ENCODE peak calls at places on chromosomes 5 and 9, in five cellular contexts. One of them, this sample, is unnamed.

GRCh38 chr9:34454571-34455065 is 3.8 kb downstream of the FAM219A start:
- DNase-seq in GM13977: no peak
- DNase-seq in GM10248: no peak
- DNase-seq in astrocyte: peak
- DNase-seq in endothelial cell: no peak
- DNase-seq in this sample: no peak

GRCh38 chr5:54912021-54912420 is 73.4 kb downstream of the ESM1 start:
- DNase-seq in GM13977: no peak
- DNase-seq in GM10248: no peak
- DNase-seq in astrocyte: no peak
- DNase-seq in endothelial cell: no peak
- DNase-seq in this sample: no peak

GRCh38 chr9:138094028-138094427 is 216.4 kb downstream of the CACNA1B start:
- DNase-seq in GM13977: no peak
- DNase-seq in GM10248: no peak
- DNase-seq in astrocyte: no peak
- DNase-seq in endothelial cell: no peak
- DNase-seq in this sample: no peak

GRCh38 chr5:80754900-80755299 is 100.1 kb upstream of the DHFR start:
- DNase-seq in GM13977: no peak
- DNase-seq in GM10248: no peak
- DNase-seq in astrocyte: peak
- DNase-seq in endothelial cell: no peak
- DNase-seq in this sample: no peak

GRCh38 chr5:154611341-154611767 is 133.3 kb upstream of the HAND1 start:
- DNase-seq in GM13977: no peak
- DNase-seq in GM10248: no peak
- DNase-seq in astrocyte: peak
- DNase-seq in endothelial cell: peak
- DNase-seq in this sample: no peak

GRCh38 chr9:135830496-135830895 is 76.8 kb downstream of the CAMSAP1 start:
- DNase-seq in GM13977: no peak
- DNase-seq in GM10248: no peak
- DNase-seq in astrocyte: no peak
- DNase-seq in endothelial cell: no peak
- DNase-seq in this sample: no peak

GRCh38 chr5:73027361-73027760 is 71.5 kb downstream of the FCHO2 start:
- DNase-seq in GM13977: no peak
- DNase-seq in GM10248: no peak
- DNase-seq in astrocyte: no peak
- DNase-seq in endothelial cell: no peak
- DNase-seq in this sample: no peak

GRCh38 chr9:81320909-81321482 is 368.4 kb downstream of the TLE1 start:
- DNase-seq in GM13977: no peak
- DNase-seq in GM10248: no peak
- DNase-seq in astrocyte: no peak
- DNase-seq in endothelial cell: no peak
- DNase-seq in this sample: no peak

GRCh38 chr9:120477534-120478001 is 102.4 kb downstream of the CDK5RAP2 start:
- DNase-seq in GM13977: peak
- DNase-seq in GM10248: peak
- DNase-seq in astrocyte: peak
- DNase-seq in endothelial cell: peak
- DNase-seq in this sample: peak

GRCh38 chr5:55220433-55221185 is 6.5 kb downstream of the MCIDAS start:
- DNase-seq in GM13977: no peak
- DNase-seq in GM10248: no peak
- DNase-seq in astrocyte: no peak
- DNase-seq in endothelial cell: peak
- DNase-seq in this sample: no peak

GRCh38 chr5:175470756-175471155 is 7.6 kb upstream of the SFXN1 start:
- DNase-seq in GM13977: no peak
- DNase-seq in GM10248: no peak
- DNase-seq in astrocyte: no peak
- DNase-seq in endothelial cell: no peak
- DNase-seq in this sample: no peak

GRCh38 chr5:140855772-140856674 is at the start of gene PCDHA10:
- DNase-seq in GM13977: no peak
- DNase-seq in GM10248: no peak
- DNase-seq in astrocyte: no peak
- DNase-seq in endothelial cell: no peak
- DNase-seq in this sample: no peak
- TF ChIP-seq CTCF in GM13977: no peak
- TF ChIP-seq CTCF in GM10248: no peak
- TF ChIP-seq CTCF in astrocyte: no peak
- TF ChIP-seq CTCF in endothelial cell: peak
- TF ChIP-seq CTCF in this sample: no peak

GRCh38 chr5:33994845-33995244 is 10.4 kb upstream of the SLC45A2 start:
- DNase-seq in GM13977: no peak
- DNase-seq in GM10248: no peak
- DNase-seq in astrocyte: peak
- DNase-seq in endothelial cell: no peak
- DNase-seq in this sample: no peak
- TF ChIP-seq CTCF in GM13977: no peak
- TF ChIP-seq CTCF in GM10248: no peak
- TF ChIP-seq CTCF in astrocyte: no peak
- TF ChIP-seq CTCF in endothelial cell: no peak
- TF ChIP-seq CTCF in this sample: no peak

DNA sequence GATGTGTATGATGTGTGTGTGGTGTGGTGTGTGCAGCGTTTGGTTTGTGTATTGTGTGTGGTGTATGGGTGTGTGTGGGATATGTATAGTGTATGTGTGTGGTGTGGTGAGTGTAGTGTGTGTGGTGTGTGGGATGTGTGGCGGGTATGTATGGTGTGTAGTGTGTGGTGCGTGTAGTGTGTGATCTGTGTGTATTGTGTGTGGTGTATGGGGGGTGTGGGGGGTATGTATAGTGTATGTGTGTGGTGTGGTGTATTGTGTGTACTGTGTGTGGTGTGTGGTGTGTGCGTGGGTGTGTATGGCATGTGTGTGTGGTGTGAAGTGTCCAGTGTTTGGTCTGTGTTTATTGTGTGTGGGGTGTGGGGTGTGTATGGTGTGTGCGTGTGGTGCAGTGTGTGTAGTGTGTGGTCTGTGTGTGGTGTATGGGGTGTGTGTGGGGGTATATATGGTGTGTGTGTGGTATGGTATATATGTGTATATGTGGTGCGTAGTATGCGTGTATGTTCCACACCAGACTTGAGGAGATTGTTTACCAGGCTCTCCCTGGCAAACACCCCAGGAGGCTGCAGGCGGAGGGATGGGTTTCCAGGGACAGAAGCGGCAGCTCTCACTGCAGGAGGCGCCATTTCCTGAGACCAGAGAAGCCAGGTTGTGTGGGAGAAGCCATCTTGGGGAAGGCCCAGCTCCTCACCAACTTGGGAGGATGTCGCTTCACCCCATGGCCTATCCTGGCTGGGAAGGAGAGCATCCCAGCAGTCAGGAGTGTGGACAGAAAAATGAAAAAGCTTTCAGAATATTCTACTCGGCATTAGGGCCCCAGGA is 138.1 kb downstream of the NXNL2 start:
- DNase-seq in GM13977: no peak
- DNase-seq in GM10248: no peak
- DNase-seq in astrocyte: no peak
- DNase-seq in endothelial cell: no peak
- DNase-seq in this sample: no peak
- TF ChIP-seq CTCF in GM13977: no peak
- TF ChIP-seq CTCF in GM10248: no peak
- TF ChIP-seq CTCF in astrocyte: no peak
- TF ChIP-seq CTCF in endothelial cell: no peak
- TF ChIP-seq CTCF in this sample: no peak

DNA sequence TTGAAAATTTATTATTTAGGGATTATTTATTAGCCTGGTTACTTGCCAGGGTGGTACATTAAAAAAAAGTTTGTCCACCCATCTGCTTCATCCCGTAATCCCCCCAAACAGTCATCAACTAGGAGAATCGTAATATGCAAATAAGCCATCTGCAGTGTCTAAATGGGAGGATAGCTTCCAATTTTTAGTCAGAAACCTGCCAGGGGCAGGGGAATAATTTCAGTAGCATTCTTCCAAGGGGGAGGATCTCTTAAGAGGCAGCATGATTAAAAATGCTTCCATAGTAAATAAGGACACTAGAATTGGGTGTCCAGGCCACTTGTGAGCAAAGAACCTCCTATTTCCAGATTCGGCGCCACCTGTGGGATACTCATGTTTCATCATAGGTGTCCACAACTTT is 43.3 kb downstream of the SH3GL2 start:
- DNase-seq in GM13977: no peak
- DNase-seq in GM10248: no peak
- DNase-seq in astrocyte: no peak
- DNase-seq in endothelial cell: no peak
- DNase-seq in this sample: no peak
- TF ChIP-seq CTCF in GM13977: no peak
- TF ChIP-seq CTCF in GM10248: no peak
- TF ChIP-seq CTCF in astrocyte: no peak
- TF ChIP-seq CTCF in endothelial cell: no peak
- TF ChIP-seq CTCF in this sample: no peak

DNA sequence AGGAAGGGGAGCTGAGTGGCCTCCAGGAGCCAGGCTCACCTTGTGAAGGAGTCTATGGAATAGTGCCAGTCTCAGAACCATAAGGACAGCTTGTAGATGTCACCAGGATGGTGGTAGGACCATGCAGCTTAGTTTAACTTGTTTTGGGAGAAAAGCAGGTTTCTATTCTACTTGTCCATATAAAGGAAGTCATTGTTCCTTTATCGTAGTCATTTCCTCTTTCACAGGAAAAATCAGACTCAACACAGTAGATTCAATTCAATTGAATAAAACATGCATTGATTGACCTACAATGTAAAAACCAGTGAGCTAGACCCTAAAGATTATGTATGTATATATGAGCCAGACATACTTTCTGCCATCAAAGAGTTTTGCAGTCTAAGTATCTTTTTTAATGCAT is 53.3 kb downstream of the MEGF10 start:
- DNase-seq in GM13977: no peak
- DNase-seq in GM10248: no peak
- DNase-seq in astrocyte: no peak
- DNase-seq in endothelial cell: no peak
- DNase-seq in this sample: no peak
- TF ChIP-seq CTCF in GM13977: no peak
- TF ChIP-seq CTCF in GM10248: no peak
- TF ChIP-seq CTCF in astrocyte: no peak
- TF ChIP-seq CTCF in endothelial cell: no peak
- TF ChIP-seq CTCF in this sample: no peak

DNA sequence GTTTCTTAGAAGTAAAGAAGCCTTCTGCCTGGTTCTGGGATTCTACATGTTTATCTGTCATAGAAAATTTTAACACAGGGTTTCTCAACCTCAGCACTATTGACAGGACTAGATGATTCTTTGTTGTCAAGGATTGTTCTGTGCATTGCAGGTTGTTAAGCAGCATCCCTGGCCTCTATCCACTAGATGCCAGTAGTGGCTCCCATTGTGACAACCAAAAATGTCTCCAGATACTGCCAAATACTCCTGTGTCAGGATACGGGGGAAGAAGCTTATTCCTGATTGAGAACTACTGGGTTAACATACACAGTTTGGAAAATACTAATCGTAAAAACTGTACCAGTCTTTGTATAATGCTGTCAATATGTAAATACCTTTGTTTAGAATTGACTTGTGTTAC is 167.1 kb downstream of the NIPBL start:
- DNase-seq in GM13977: no peak
- DNase-seq in GM10248: no peak
- DNase-seq in astrocyte: no peak
- DNase-seq in endothelial cell: no peak
- DNase-seq in this sample: no peak
- TF ChIP-seq CTCF in GM13977: peak
- TF ChIP-seq CTCF in GM10248: peak
- TF ChIP-seq CTCF in astrocyte: no peak
- TF ChIP-seq CTCF in endothelial cell: no peak
- TF ChIP-seq CTCF in this sample: no peak

DNA sequence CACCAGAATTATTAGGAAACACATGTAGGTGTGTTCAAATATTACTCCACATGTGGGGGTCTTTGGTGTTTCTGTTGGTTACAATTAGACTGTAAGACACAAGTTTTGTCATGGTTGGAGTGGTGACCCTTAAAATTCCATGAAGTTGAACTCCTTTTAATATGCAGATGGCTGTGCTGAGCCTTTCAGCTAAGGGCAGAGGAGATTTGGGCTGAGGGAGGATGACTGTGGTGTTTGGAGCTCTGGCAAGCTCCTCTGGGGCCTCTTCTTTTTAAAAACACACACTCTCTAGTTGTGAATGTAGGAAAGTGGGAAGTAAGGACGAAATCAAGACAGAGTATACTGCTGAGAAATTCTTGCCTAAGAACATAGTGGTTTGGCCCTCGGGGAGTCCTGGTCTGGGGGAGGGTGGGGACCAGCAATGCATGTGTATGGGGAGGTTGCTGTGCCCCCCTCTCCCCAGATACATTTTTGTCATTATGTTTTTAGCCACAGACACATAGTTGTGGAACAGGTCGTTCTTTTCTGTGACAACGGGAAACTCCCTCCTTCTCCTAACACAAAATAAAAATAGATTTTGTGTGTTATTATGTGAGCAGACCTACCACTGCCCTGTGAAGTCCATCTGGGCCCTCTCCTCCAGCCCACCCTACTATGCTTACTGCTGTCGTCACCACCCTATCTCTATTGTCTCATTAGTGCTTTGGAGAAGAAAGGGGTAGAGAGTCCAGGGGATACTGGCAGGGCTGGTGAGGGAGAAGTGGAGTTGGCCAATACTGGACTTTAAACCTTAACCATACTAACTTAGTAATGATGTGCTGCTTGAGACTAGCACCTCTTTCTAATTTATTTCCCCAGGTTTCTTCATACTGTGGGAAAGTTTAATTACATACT is 10.0 kb downstream of the SMARCA2 start:
- DNase-seq in GM13977: no peak
- DNase-seq in GM10248: no peak
- DNase-seq in astrocyte: no peak
- DNase-seq in endothelial cell: no peak
- DNase-seq in this sample: no peak
- TF ChIP-seq CTCF in GM13977: no peak
- TF ChIP-seq CTCF in GM10248: no peak
- TF ChIP-seq CTCF in astrocyte: no peak
- TF ChIP-seq CTCF in endothelial cell: no peak
- TF ChIP-seq CTCF in this sample: no peak

DNA sequence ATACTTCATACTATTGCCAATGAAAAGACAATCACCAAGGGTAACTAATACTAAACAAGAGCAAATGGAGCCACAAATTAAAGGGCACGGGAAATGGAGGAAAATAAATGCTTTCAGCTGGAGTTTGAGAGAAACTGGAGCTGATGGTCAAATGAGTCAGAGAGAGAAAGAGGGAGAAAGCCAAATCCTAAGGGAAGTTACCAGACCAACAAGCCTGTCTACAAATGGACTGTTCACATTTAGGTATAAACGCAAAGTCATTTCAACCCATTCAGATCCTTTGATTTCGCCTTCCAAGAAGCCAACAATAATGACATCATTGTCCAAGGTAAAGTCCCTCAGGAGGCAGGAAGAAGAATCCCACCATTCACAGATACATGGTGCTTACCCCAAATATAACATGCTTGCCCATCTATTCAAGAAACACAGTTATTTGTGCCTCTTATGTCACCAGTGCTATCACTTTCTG is 351.8 kb downstream of the RAB3C start:
- DNase-seq in GM13977: no peak
- DNase-seq in GM10248: no peak
- DNase-seq in astrocyte: peak
- DNase-seq in endothelial cell: no peak
- DNase-seq in this sample: no peak
- TF ChIP-seq CTCF in GM13977: no peak
- TF ChIP-seq CTCF in GM10248: no peak
- TF ChIP-seq CTCF in astrocyte: no peak
- TF ChIP-seq CTCF in endothelial cell: no peak
- TF ChIP-seq CTCF in this sample: no peak